ENCODE peak calls at places on chromosomes 6 and 20, in four cellular contexts. K is Panc1, Z is tibial nerve, R is ovary. W is an unnamed sample.

GRCh38 chr6:29527126-29527525 is 32.4 kb downstream of the UBD start:
- DNase-seq in R (no peak), Z (no peak), K (no peak), W (no peak)

GRCh38 chr6:120826253-120826652 is 508.0 kb downstream of the TBC1D32 start:
- DNase-seq in Z (peak; percentile 28), K (peak; percentile 22), R (no peak), W (no peak)

GRCh38 chr20:62710886-62711702 is 2.5 kb downstream of the NTSR1 start:
- DNase-seq in K (no peak), R (no peak), Z (no peak), W (no peak)

GRCh38 chr6:123965894-123966293 is 162.2 kb downstream of the NKAIN2 start:
- DNase-seq in Z (no peak), K (no peak), R (no peak), W (no peak)

GRCh38 chr6:147054871-147055270 is 149.3 kb upstream of the STXBP5 start:
- DNase-seq in R (no peak), Z (no peak), K (no peak), W (no peak)

GRCh38 chr20:25285856-25286798 is 38.2 kb downstream of the PYGB start:
- DNase-seq in R (peak; percentile 26), Z (no peak), K (no peak), W (peak; percentile 9)

GRCh38 chr6:110285306-110286060 is 72.7 kb downstream of the METTL24 start:
- DNase-seq in Z (no peak), R (no peak), K (no peak), W (no peak)

GRCh38 chr20:44973053-44973452 is 6.7 kb downstream of the STK4 start:
- DNase-seq in Z (no peak), R (no peak), K (no peak), W (no peak)

GRCh38 chr20:44979090-44979621 is 12.8 kb downstream of the STK4 start:
- DNase-seq in Z (peak; percentile 62), K (no peak), R (no peak), W (no peak)

GRCh38 chr6:79073888-79074287 is 4.2 kb downstream of the PHIP start:
- DNase-seq in Z (no peak), R (no peak), K (no peak), W (no peak)

GRCh38 chr6:15536201-15536955 is 126.5 kb downstream of the DTNBP1 start:
- DNase-seq in Z (no peak), R (no peak), K (no peak), W (no peak)

GRCh38 chr6:111462770-111463391 is 20.1 kb downstream of the REV3L start:
- DNase-seq in R (no peak), Z (no peak), K (peak; percentile 66), W (no peak)

GRCh38 chr6:126444874-126445273 is 105.0 kb downstream of the CENPW start:
- DNase-seq in R (no peak), K (no peak), Z (no peak), W (no peak)

GRCh38 chr6:163263196-163263595 is 151.3 kb upstream of the QKI start:
- DNase-seq in Z (no peak), R (no peak), K (no peak), W (no peak)

GRCh38 chr6:27038498-27038897 is 209.0 kb upstream of the PRSS16 start:
- DNase-seq in R (no peak), K (no peak), Z (no peak), W (no peak)

GRCh38 chr6:6699741-6700367 is 111.3 kb downstream of the LY86 start:
- DNase-seq in R (peak; percentile 77), K (no peak), Z (peak; percentile 81), W (peak; percentile 83)

GRCh38 chr20:53736122-53736756 is 142.6 kb upstream of the ZNF217 start:
- DNase-seq in Z (no peak), K (no peak), R (no peak), W (no peak)

GRCh38 chr6:118625833-118626232 is 25.6 kb downstream of the CEP85L start:
- DNase-seq in Z (no peak), K (no peak), R (no peak), W (no peak)

GRCh38 chr6:11772109-11772830 is 6.3 kb downstream of the ADTRP start:
- DNase-seq in R (no peak), K (no peak), Z (peak; percentile 48), W (peak; percentile 33)

GRCh38 chr6:117423754-117424153 is 2.0 kb downstream of the ROS1 start:
- DNase-seq in R (no peak), K (no peak), Z (no peak), W (no peak)

GRCh38 chr20:1874534-1875168 is 20.6 kb upstream of the SIRPA start:
- DNase-seq in K (no peak), R (no peak), Z (no peak), W (no peak)

GRCh38 chr6:3194535-3195376 is 32.7 kb downstream of the TUBB2B start:
- DNase-seq in R (no peak), K (no peak), Z (no peak), W (no peak)

GRCh38 chr6:32224696-32225095 is 829 bp upstream of the NOTCH4 start:
- DNase-seq in Z (no peak), R (no peak), K (no peak), W (no peak)

GRCh38 chr20:20375862-20376261 is 8.0 kb downstream of the INSM1 start:
- DNase-seq in Z (no peak), K (no peak), R (no peak), W (no peak)

GRCh38 chr6:10478187-10479040 is 42.7 kb upstream of the GCNT2 start:
- DNase-seq in Z (no peak), K (peak; percentile 52), R (no peak), W (no peak)

DNA sequence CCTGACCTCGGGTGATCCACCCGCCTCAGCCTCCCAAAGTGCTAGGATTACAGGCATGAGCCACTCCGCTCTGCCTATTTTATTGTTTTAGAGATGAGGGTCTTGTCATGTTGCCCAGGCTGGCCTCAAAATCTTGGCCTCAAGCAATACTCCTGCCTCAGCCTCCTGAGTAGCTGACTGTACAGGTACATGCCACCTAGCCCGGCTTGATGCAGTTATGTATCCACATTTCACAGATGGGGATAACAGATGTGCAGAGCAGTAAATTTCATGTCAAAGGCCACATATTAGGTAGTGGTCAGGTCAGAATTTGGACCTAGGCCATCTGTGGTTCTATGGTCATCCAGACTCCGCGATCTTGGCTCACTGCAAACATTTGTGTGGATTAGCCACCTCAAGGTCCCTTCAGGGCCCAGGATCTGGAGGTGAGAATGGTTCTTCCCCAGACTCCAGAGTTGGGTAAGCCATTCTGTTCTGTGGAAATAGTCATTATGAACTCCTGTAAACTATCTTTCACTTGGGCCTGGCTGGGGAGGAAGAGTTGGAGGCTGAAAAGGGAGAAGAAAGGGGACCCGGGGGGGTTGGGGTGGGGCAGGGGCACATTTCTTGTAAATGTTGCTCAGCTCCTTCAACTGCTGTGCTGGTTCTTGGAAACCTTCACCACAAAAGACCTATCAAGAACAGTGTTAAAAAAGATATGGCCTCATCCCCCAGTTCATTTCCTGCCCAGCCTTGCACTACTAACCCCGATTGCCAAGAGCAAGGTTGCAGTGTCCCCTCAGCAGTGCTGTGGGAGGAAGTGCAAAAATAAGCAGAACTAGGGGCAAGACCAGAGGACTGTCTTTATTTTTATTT is 13.0 kb downstream of the PIM1 start:
- DNase-seq in Z (no peak), K (no peak), R (no peak), W (no peak)
- H3K4me1 ChIP-seq in Z (no peaks in the 10 kb centered on the region), K (no peaks in the 10 kb centered on the region), R (no peaks in the 10 kb centered on the region), W (no peaks in the 10 kb centered on the region)

GRCh38 chr20:38839563-38839962 is 34.1 kb downstream of the PPP1R16B start:
- DNase-seq in K (no peak), Z (no peak), R (no peak), W (no peak)

GRCh38 chr20:38842017-38842416 is 36.5 kb downstream of the PPP1R16B start:
- DNase-seq in Z (no peak), K (no peak), R (no peak), W (no peak)

GRCh38 chr20:38841570-38841969 is 36.1 kb downstream of the PPP1R16B start:
- DNase-seq in K (no peak), Z (no peak), R (no peak), W (no peak)

GRCh38 chr20:38840894-38841470 is 35.5 kb downstream of the PPP1R16B start:
- DNase-seq in R (no peak), Z (no peak), K (no peak), W (no peak)

DNA sequence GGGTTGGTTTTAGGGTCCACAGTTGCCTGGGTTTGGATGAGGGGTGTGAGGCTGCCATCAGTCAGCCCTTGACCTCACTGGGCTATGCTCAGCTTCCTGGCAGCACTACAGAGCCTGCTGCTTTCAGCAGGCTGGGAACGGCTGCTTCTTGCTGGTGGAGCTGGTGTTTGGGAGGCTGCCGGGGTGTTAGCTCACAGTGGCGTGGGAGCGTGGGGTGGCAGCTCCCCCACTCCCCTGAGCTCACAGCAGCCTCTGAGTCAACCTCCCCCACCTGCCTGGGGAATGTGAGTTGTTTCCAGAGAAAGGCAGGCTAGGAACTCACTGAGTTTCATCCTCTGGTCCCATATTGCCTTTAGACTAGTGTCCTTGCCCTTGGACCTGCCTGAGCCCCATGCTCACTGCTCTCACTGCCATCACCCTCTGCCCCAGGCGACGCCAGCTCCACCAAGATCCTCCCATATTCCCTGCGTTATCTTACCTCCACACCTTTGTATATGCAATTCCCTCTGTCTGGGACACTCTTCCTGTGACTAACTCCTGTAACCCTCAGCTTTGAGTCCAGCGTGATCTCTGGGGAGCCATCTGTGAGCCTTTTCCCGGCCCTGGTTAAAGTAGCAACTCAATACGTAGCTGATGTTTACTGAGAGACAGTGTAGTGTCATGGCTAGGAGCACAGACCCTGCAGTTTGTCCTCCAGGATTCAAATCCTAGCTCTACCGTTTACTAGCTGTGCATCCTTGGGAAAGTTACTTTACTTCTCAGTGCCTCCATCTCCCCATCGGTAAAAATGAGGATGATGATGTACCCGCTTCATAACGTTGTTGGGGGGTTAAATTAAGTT is 34.8 kb downstream of the PPP1R16B start:
- DNase-seq in Z (no peak), R (no peak), K (no peak), W (peak; percentile 63)
- H3K4me3 ChIP-seq in Z (no peak overlapping the region), R (no peak overlapping the region), K (no peak overlapping the region), W (no peak overlapping the region)

GRCh38 chr6:30748851-30749540 is 4.6 kb upstream of the IER3 start:
- DNase-seq in R (no peak), K (no peak), Z (no peak), W (no peak)
- H3K4me1 ChIP-seq in R (peaks cover 18% of the 10 kb centered on the region), K (peaks cover 65% of the 10 kb centered on the region), Z (no peaks in the 10 kb centered on the region), W (peaks cover 6% of the 10 kb centered on the region)

GRCh38 chr6:127902933-127903332 is 2.1 kb upstream of the THEMIS start:
- DNase-seq in R (no peak), Z (no peak), K (no peak), W (no peak)
- H3K4me3 ChIP-seq in R (no peak overlapping the region), Z (no peak overlapping the region), K (no peak overlapping the region), W (no peak overlapping the region)

DNA sequence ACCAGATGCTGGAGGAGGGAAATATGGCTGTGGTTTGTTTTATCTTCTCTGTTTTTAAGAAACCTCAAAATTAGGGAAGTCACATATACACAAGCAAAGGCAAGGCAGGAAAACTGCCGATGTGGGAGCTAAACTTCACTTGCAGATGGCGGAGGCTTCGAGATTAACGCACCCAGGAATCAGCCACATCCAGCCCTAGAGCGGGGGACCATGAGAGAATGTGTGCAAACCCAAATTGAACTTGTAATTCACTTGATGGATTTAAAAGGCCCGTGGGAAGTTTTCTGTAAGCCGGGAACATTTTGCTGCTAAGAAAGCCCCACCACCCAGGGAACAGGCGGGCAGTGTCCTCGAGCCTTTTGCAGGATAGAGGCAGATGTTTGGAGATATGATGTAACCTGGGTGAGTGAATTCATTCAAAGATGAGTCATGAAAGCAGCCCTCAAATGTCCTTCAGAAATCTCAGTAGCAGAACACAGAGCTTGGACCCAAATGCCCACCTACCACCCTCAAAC is 39.9 kb downstream of the PREX1 start:
- DNase-seq in R (no peak), K (no peak), Z (peak; percentile 38), W (no peak)
- H3K4me1 ChIP-seq in R (peaks cover 12% of the 10 kb centered on the region), K (peaks cover 10% of the 10 kb centered on the region), Z (no peaks in the 10 kb centered on the region), W (no peaks in the 10 kb centered on the region)

GRCh38 chr6:14367296-14367695 is 249.7 kb downstream of the CD83 start:
- DNase-seq in K (no peak), R (no peak), Z (no peak), W (no peak)
- H3K4me3 ChIP-seq in K (no peak overlapping the region), R (no peak overlapping the region), Z (no peak overlapping the region), W (no peak overlapping the region)

GRCh38 chr6:14280006-14280510 is 162.5 kb downstream of the CD83 start:
- DNase-seq in K (no peak), Z (no peak), R (no peak), W (no peak)
- H3K4me1 ChIP-seq in K (no peaks in the 10 kb centered on the region), Z (no peaks in the 10 kb centered on the region), R (peaks cover 9% of the 10 kb centered on the region), W (peaks cover 11% of the 10 kb centered on the region)

W was measured in uterus.